ENCODE peak calls at places on chromosome 18, in four cellular contexts. S is K562, C is GM12891, G is GM12878. D is an unnamed sample.

GRCh38 chr18:5285326-5285725 is 10.2 kb downstream of the ZBTB14 start:
- DNase-seq in C (no peak), S (peak; percentile 19), G (no peak), D (no peak)

GRCh38 chr18:7303306-7303705 is 72.4 kb downstream of the LRRC30 start:
- DNase-seq in C (no peak), S (no peak), G (no peak), D (no peak)

GRCh38 chr18:46832856-46833255 is 76.0 kb upstream of the ST8SIA5 start:
- DNase-seq in S (no peak), C (no peak), G (no peak), D (no peak)

GRCh38 chr18:41871229-41872000 is 83.6 kb upstream of the PIK3C3 start:
- DNase-seq in S (no peak), G (no peak), C (no peak), D (no peak)

GRCh38 chr18:12394428-12394827 is 13.3 kb upstream of the PRELID3A start:
- DNase-seq in C (no peak), S (no peak), G (no peak), D (peak; percentile 33)

GRCh38 chr18:23838801-23839366 is 149.6 kb downstream of the LAMA3 start:
- DNase-seq in C (no peak), G (no peak), S (no peak), D (no peak)

GRCh38 chr18:42513416-42513815 is 558.4 kb downstream of the PIK3C3 start:
- DNase-seq in C (no peak), S (no peak), G (no peak), D (no peak)

GRCh38 chr18:12121175-12122095 is 27.8 kb downstream of the ANKRD62 start:
- DNase-seq in C (no peak), S (peak; percentile 67), G (no peak), D (no peak)

GRCh38 chr18:79871481-79872091 is 73.8 kb downstream of the KCNG2 start:
- DNase-seq in G (no peak), S (no peak), C (no peak), D (no peak)

GRCh38 chr18:26383454-26384270 is 157.4 kb downstream of the TAF4B start:
- DNase-seq in C (no peak), S (peak; percentile 60), G (peak; percentile 15), D (peak; percentile 17)

GRCh38 chr18:48098007-48098406 is 167.5 kb upstream of the SMAD2 start:
- DNase-seq in C (no peak), G (no peak), S (no peak), D (no peak)

GRCh38 chr18:46155652-46156051 is 51.5 kb downstream of the HAUS1 start:
- DNase-seq in C (no peak), S (no peak), G (no peak), D (no peak)

GRCh38 chr18:79510731-79511141 is 115.0 kb downstream of the NFATC1 start:
- DNase-seq in S (no peak), G (no peak), C (no peak), D (no peak)

GRCh38 chr18:79495591-79496071 is 99.9 kb downstream of the NFATC1 start:
- DNase-seq in G (no peak), C (no peak), S (no peak), D (no peak)

GRCh38 chr18:48540329-48541025 is 1.6 kb downstream of the CTIF start:
- DNase-seq in G (no peak), C (peak; percentile 46), S (peak; percentile 79), D (peak; percentile 68)

GRCh38 chr18:75044791-75045190 is 164.1 kb downstream of the PTGR3 start:
- DNase-seq in C (no peak), G (no peak), S (no peak), D (no peak)

GRCh38 chr18:69956037-69956436 is 8.4 kb upstream of the CD226 start:
- DNase-seq in C (no peak), S (no peak), G (no peak), D (no peak)

GRCh38 chr18:44627245-44627644 is 53.4 kb upstream of the SETBP1 start:
- DNase-seq in G (no peak), C (no peak), S (no peak), D (no peak)

GRCh38 chr18:74166397-74166796 is 18.1 kb downstream of the TIMM21 start:
- DNase-seq in G (no peak), S (no peak), C (no peak), D (no peak)

GRCh38 chr18:26473721-26474120 is 74.6 kb downstream of the KCTD1 start:
- DNase-seq in G (no peak), S (no peak), C (no peak), D (no peak)

GRCh38 chr18:43588838-43589237 is 311.5 kb upstream of the SYT4 start:
- DNase-seq in S (no peak), G (no peak), C (no peak), D (no peak)

GRCh38 chr18:54957987-54958386 is 1.3 kb downstream of the CCDC68 start:
- DNase-seq in S (peak; percentile 19), C (no peak), G (no peak), D (no peak)

GRCh38 chr18:13528739-13529392 is 197.5 kb downstream of the FAM210A start:
- DNase-seq in S (no peak), C (no peak), G (no peak), D (no peak)

GRCh38 chr18:67232406-67232805 is 284.1 kb downstream of the DSEL start:
- DNase-seq in S (no peak), G (no peak), C (no peak), D (no peak)
- TF ChIP-seq SPI1 in S (no peak), G (no peak), C (no peak), D (no peak)

GRCh38 chr18:35089382-35089781 is 48.2 kb downstream of the MAPRE2 start:
- DNase-seq in G (no peak), C (no peak), S (no peak), D (no peak)
- TF ChIP-seq SPI1 in G (no peak), C (no peak), S (no peak), D (no peak)

GRCh38 chr18:68733693-68734092 is 18.8 kb upstream of the TMX3 start:
- DNase-seq in G (no peak), C (no peak), S (no peak), D (no peak)

GRCh38 chr18:68735498-68736343 is 20.8 kb upstream of the TMX3 start:
- DNase-seq in C (no peak), S (peak; percentile 31), G (no peak), D (peak; percentile 38)

GRCh38 chr18:68738572-68738971 is 23.7 kb upstream of the TMX3 start:
- DNase-seq in C (no peak), G (no peak), S (no peak), D (no peak)

GRCh38 chr18:68734311-68734710 is 19.4 kb upstream of the TMX3 start:
- DNase-seq in S (no peak), G (no peak), C (no peak), D (no peak)
- TF ChIP-seq SPI1 in S (no peak), G (no peak), C (no peak), D (no peak)

DNA sequence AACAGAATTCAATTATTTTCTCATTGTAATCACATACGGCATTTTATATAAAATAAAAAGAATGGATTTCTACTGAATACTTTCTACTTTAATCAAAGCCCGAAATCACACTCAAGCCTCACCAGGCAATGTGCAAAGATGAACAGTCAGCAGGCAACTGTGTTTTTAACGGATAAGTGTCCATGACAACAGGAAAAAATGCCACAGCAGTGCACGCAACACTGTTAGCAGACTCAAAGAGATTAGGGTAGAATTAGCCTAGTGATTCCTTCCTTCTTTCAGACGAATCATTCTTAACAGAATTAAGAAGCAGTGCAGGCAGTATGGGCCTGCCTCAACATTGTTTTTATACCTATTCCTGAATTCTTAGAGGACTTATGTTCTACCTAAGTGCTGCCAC is 135.6 kb downstream of the CDH2 start:
- DNase-seq in S (no peak), C (no peak), G (no peak), D (no peak)
- TF ChIP-seq SPI1 in S (no peak), C (no peak), G (no peak), D (no peak)